ENCODE peak calls at places on chromosomes 7 and 10, in seven cellular contexts. One of them, this sample, is unnamed.

GRCh38 chr7:26202019-26202985 is 757 bp downstream of the CBX3 start:
- DNase-seq in IMR-90: no peak
- DNase-seq in neuronal stem cell: no peak
- DNase-seq in mesenchymal stem cell: no peak
- DNase-seq in H1: no peak
- DNase-seq in trophoblast cell: peak
- DNase-seq in mesendoderm: no peak
- DNase-seq in this sample: no peak

GRCh38 chr10:67790534-67791408 is 47.2 kb downstream of the DNAJC12 start:
- DNase-seq in IMR-90: peak
- DNase-seq in neuronal stem cell: no peak
- DNase-seq in mesenchymal stem cell: peak
- DNase-seq in H1: no peak
- DNase-seq in trophoblast cell: peak
- DNase-seq in mesendoderm: peak
- DNase-seq in this sample: no peak

GRCh38 chr7:159015081-159015893 is 129.4 kb downstream of the VIPR2 start:
- DNase-seq in IMR-90: no peak
- DNase-seq in neuronal stem cell: no peak
- DNase-seq in mesenchymal stem cell: peak
- DNase-seq in H1: no peak
- DNase-seq in trophoblast cell: peak
- DNase-seq in mesendoderm: peak
- DNase-seq in this sample: no peak

GRCh38 chr10:22481687-22482539 is 136.6 kb downstream of the SPAG6 start:
- DNase-seq in IMR-90: no peak
- DNase-seq in neuronal stem cell: no peak
- DNase-seq in mesenchymal stem cell: peak
- DNase-seq in H1: no peak
- DNase-seq in trophoblast cell: no peak
- DNase-seq in mesendoderm: peak
- DNase-seq in this sample: peak

GRCh38 chr10:72275351-72276012 is 1.8 kb downstream of the DDIT4 start:
- DNase-seq in IMR-90: peak
- DNase-seq in neuronal stem cell: no peak
- DNase-seq in mesenchymal stem cell: no peak
- DNase-seq in H1: no peak
- DNase-seq in trophoblast cell: no peak
- DNase-seq in mesendoderm: no peak
- DNase-seq in this sample: no peak

GRCh38 chr7:134364619-134365037 is 47.9 kb upstream of the SLC35B4 start:
- DNase-seq in IMR-90: peak
- DNase-seq in neuronal stem cell: no peak
- DNase-seq in mesenchymal stem cell: peak
- DNase-seq in H1: no peak
- DNase-seq in trophoblast cell: peak
- DNase-seq in mesendoderm: no peak
- DNase-seq in this sample: no peak

GRCh38 chr7:140638311-140638791 is 2.3 kb downstream of the DENND2A start:
- DNase-seq in IMR-90: peak
- DNase-seq in neuronal stem cell: no peak
- DNase-seq in mesenchymal stem cell: peak
- DNase-seq in H1: no peak
- DNase-seq in trophoblast cell: peak
- DNase-seq in mesendoderm: peak
- DNase-seq in this sample: peak

GRCh38 chr7:17054206-17054605 is 172.4 kb upstream of the AGR3 start:
- DNase-seq in IMR-90: no peak
- DNase-seq in neuronal stem cell: no peak
- DNase-seq in mesenchymal stem cell: no peak
- DNase-seq in H1: no peak
- DNase-seq in trophoblast cell: peak
- DNase-seq in mesendoderm: no peak
- DNase-seq in this sample: no peak

GRCh38 chr7:16851829-16852228 is 30.0 kb downstream of the AGR3 start:
- DNase-seq in IMR-90: no peak
- DNase-seq in neuronal stem cell: no peak
- DNase-seq in mesenchymal stem cell: no peak
- DNase-seq in H1: no peak
- DNase-seq in trophoblast cell: no peak
- DNase-seq in mesendoderm: peak
- DNase-seq in this sample: no peak

GRCh38 chr10:34102237-34102673 is 712.8 kb downstream of the PARD3 start:
- DNase-seq in IMR-90: peak
- DNase-seq in neuronal stem cell: no peak
- DNase-seq in mesenchymal stem cell: peak
- DNase-seq in H1: no peak
- DNase-seq in trophoblast cell: peak
- DNase-seq in mesendoderm: no peak
- DNase-seq in this sample: no peak

GRCh38 chr7:157347217-157347904 is 10.6 kb downstream of the DNAJB6 start:
- DNase-seq in IMR-90: peak
- DNase-seq in neuronal stem cell: no peak
- DNase-seq in mesenchymal stem cell: no peak
- DNase-seq in H1: no peak
- DNase-seq in trophoblast cell: peak
- DNase-seq in mesendoderm: no peak
- DNase-seq in this sample: no peak

GRCh38 chr7:106767073-106767472 is 98.0 kb upstream of the PIK3CG start:
- DNase-seq in IMR-90: peak
- DNase-seq in neuronal stem cell: no peak
- DNase-seq in mesenchymal stem cell: peak
- DNase-seq in H1: no peak
- DNase-seq in trophoblast cell: peak
- DNase-seq in mesendoderm: no peak
- DNase-seq in this sample: no peak

GRCh38 chr7:55641811-55642210 is 69.5 kb upstream of the VOPP1 start:
- DNase-seq in IMR-90: no peak
- DNase-seq in neuronal stem cell: no peak
- DNase-seq in mesenchymal stem cell: no peak
- DNase-seq in H1: no peak
- DNase-seq in trophoblast cell: peak
- DNase-seq in mesendoderm: no peak
- DNase-seq in this sample: no peak

GRCh38 chr7:155431231-155431630 is 26.7 kb upstream of the EN2 start:
- DNase-seq in IMR-90: no peak
- DNase-seq in neuronal stem cell: no peak
- DNase-seq in mesenchymal stem cell: no peak
- DNase-seq in H1: no peak
- DNase-seq in trophoblast cell: no peak
- DNase-seq in mesendoderm: no peak
- DNase-seq in this sample: no peak

GRCh38 chr7:102872460-102872859 is 40.3 kb upstream of the LRRC17 start:
- DNase-seq in IMR-90: peak
- DNase-seq in neuronal stem cell: no peak
- DNase-seq in mesenchymal stem cell: peak
- DNase-seq in H1: no peak
- DNase-seq in trophoblast cell: peak
- DNase-seq in mesendoderm: no peak
- DNase-seq in this sample: no peak

GRCh38 chr7:104926189-104926904 is 87.7 kb upstream of the KMT2E start:
- DNase-seq in IMR-90: no peak
- DNase-seq in neuronal stem cell: no peak
- DNase-seq in mesenchymal stem cell: no peak
- DNase-seq in H1: no peak
- DNase-seq in trophoblast cell: no peak
- DNase-seq in mesendoderm: no peak
- DNase-seq in this sample: no peak
- H3K18ac ChIP-seq in IMR-90: no peak
- H3K18ac ChIP-seq in neuronal stem cell: no peak
- H3K18ac ChIP-seq in mesenchymal stem cell: no peak
- H3K18ac ChIP-seq in H1: no peak
- H3K18ac ChIP-seq in trophoblast cell: no peak
- H3K18ac ChIP-seq in mesendoderm: no peak
- H3K18ac ChIP-seq in this sample: no peak

DNA sequence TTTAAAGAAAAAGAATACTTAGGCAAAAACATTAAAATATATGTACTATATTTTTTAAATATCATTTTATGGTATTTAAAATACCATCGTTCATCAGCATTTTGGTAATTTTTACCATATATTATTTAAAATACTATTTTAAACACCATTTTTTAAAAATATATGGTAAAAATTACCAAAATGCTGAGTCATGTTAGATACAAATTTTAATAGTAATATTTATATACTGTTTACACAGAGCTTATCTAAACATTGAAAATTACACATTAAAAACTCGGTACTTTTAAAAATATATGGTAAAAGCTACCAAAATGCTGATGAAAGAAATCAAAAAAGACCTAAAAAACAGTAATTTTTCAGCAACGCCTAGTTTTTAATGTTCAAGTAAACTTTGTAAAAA is 105.6 kb downstream of the TPK1 start:
- DNase-seq in IMR-90: no peak
- DNase-seq in neuronal stem cell: no peak
- DNase-seq in mesenchymal stem cell: no peak
- DNase-seq in H1: no peak
- DNase-seq in trophoblast cell: no peak
- DNase-seq in mesendoderm: no peak
- DNase-seq in this sample: no peak
- H3K18ac ChIP-seq in IMR-90: no peak
- H3K18ac ChIP-seq in neuronal stem cell: no peak
- H3K18ac ChIP-seq in mesenchymal stem cell: no peak
- H3K18ac ChIP-seq in H1: no peak
- H3K18ac ChIP-seq in trophoblast cell: no peak
- H3K18ac ChIP-seq in mesendoderm: no peak
- H3K18ac ChIP-seq in this sample: no peak

DNA sequence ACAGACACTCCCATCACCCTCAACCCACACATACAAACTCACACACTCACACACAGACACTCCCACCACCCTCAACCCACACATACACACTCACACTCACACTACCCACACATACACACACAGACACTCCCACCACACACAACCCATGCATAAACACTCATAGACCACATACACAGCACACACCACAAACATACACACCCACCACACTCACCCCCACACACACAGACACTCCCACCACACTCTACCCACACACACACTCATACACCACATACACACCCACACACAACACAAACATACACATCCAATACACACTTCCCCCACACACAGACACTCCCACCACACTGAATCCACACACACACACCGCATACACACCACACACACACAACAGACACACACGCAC is 521.2 kb downstream of the TCERG1L start:
- DNase-seq in IMR-90: no peak
- DNase-seq in neuronal stem cell: no peak
- DNase-seq in mesenchymal stem cell: no peak
- DNase-seq in H1: no peak
- DNase-seq in trophoblast cell: no peak
- DNase-seq in mesendoderm: no peak
- DNase-seq in this sample: no peak
- H3K18ac ChIP-seq in IMR-90: no peak
- H3K18ac ChIP-seq in neuronal stem cell: peak
- H3K18ac ChIP-seq in mesenchymal stem cell: no peak
- H3K18ac ChIP-seq in H1: no peak
- H3K18ac ChIP-seq in trophoblast cell: no peak
- H3K18ac ChIP-seq in mesendoderm: no peak
- H3K18ac ChIP-seq in this sample: peak

DNA sequence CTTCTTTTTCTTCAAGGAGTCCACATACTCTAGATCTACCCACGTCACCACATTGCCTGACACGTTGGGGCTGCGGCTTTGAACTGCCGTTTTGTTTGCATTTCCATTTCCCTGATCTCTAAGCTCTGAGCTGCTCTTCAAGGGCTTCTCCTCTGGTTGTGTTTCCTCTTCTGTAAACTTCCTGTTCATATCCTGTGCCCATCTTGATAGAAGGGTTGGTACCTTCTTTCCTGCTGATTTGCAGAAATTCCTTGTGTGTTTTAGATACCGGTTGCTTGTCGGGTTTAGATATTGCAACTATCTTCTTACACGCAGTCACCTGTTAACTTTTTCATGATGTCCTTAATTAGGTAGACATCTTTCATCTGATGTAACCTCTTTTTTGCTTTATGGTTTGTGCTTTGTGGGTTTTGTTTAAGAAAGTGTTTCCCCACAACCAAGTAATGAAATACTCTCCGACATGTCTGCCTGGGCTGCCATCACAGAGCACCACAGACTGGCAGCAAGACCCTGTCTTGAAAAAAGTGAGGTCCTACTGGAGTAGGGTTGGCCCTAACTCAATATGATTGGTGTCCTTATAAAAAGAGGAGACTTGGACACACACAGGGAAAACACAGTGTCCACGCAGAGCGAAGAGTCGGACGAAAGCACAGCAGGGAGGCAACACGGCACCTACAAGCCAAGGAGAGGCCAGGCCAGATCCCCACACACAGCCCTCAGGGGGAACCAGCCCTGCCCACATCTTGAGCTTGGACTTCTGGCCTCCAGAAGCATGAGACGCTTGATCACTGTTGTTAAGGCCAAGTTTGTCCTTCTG is 99.1 kb upstream of the PDGFA start:
- DNase-seq in IMR-90: peak
- DNase-seq in neuronal stem cell: no peak
- DNase-seq in mesenchymal stem cell: peak
- DNase-seq in H1: no peak
- DNase-seq in trophoblast cell: peak
- DNase-seq in mesendoderm: no peak
- DNase-seq in this sample: no peak
- H3K18ac ChIP-seq in IMR-90: no peak
- H3K18ac ChIP-seq in neuronal stem cell: no peak
- H3K18ac ChIP-seq in mesenchymal stem cell: no peak
- H3K18ac ChIP-seq in H1: no peak
- H3K18ac ChIP-seq in trophoblast cell: no peak
- H3K18ac ChIP-seq in mesendoderm: no peak
- H3K18ac ChIP-seq in this sample: no peak

DNA sequence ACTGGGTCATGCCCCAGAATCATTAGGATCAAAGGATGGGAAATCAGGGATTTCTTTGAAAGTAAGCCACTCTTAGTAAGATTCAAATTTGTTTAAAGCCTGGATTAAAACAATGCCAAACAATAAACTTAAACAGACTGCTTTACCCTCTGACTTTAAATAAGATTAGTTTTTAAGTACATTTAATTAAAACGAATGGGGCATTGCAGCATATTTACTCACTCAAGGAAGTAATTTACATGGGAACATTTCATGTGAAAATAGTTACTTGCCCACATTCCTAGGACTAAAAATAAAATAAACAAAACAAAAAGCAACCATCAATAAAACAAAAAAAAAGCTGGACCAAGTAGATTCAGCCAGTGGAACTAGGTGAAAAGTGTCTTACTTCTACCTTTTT is 7.8 kb downstream of the ABLIM1 start:
- DNase-seq in IMR-90: no peak
- DNase-seq in neuronal stem cell: no peak
- DNase-seq in mesenchymal stem cell: no peak
- DNase-seq in H1: no peak
- DNase-seq in trophoblast cell: no peak
- DNase-seq in mesendoderm: no peak
- DNase-seq in this sample: no peak
- H3K18ac ChIP-seq in IMR-90: peak
- H3K18ac ChIP-seq in neuronal stem cell: no peak
- H3K18ac ChIP-seq in mesenchymal stem cell: no peak
- H3K18ac ChIP-seq in H1: no peak
- H3K18ac ChIP-seq in trophoblast cell: no peak
- H3K18ac ChIP-seq in mesendoderm: no peak
- H3K18ac ChIP-seq in this sample: no peak